ENCODE peak calls at places on chromosomes 11 and 22, in nine cellular contexts. G is memory B cell; N is mucosa of descending colon; O is astrocyte of the spinal cord; M is stimulated activated naive CD8-positive, alpha-beta T cell treated with anti-CD3 and anti-CD28 coated beads, Interleukin-15, Interleukin-2, amounts not matched to agents 100 U/mL and 50 U/mL, for 24 hours; L is brain microvascular endothelial cell; V is effector memory CD8-positive, alpha-beta T cell; F is fibroblast of the aortic adventitia; B is mesenteric fat pad. Y is an unnamed sample.

GRCh38 chr11:17508306-17508705 is 31.7 kb upstream of the ABCC8 start:
- DNase-seq in G (no peak), N (no peak), O (no peak), M (no peak), L (no peak), V (no peak), F (peak), B (no peak), Y (no peak)

GRCh38 chr11:59141673-59142460 is 789 bp upstream of the FAM111A start:
- DNase-seq in G (no peak), N (no peak), O (peak), M (no peak), L (no peak), V (no peak), F (peak), B (no peak), Y (peak)

GRCh38 chr11:105670811-105671210 is 60.9 kb downstream of the GRIA4 start:
- DNase-seq in G (no peak), N (no peak), O (no peak), M (no peak), L (peak), V (no peak), F (no peak), B (no peak), Y (no peak)

GRCh38 chr11:77259681-77260080 is 41.8 kb downstream of the GDPD4 start:
- DNase-seq in G (no peak), N (no peak), O (peak), M (no peak), L (peak), V (no peak), F (peak), B (no peak), Y (no peak)

GRCh38 chr22:23383491-23384450 is 196.3 kb downstream of the IGLL1 start:
- DNase-seq in G (no peak), N (peak), O (no peak), M (no peak), L (no peak), V (no peak), F (no peak), B (peak), Y (no peak)

GRCh38 chr22:37298748-37299495 is 16.6 kb downstream of the CYTH4 start:
- DNase-seq in G (no peak), N (no peak), O (no peak), M (no peak), L (no peak), V (no peak), F (no peak), B (no peak), Y (no peak)

GRCh38 chr11:134598368-134598767 is 186.3 kb upstream of the B3GAT1 start:
- DNase-seq in G (no peak), N (no peak), O (no peak), M (no peak), L (no peak), V (no peak), F (no peak), B (peak), Y (no peak)

GRCh38 chr11:16963316-16963876 is 50.8 kb downstream of the PLEKHA7 start:
- DNase-seq in G (no peak), N (no peak), O (no peak), M (no peak), L (no peak), V (no peak), F (no peak), B (peak), Y (no peak)

GRCh38 chr22:36197601-36198146 is 3.9 kb downstream of the APOL4 start:
- DNase-seq in G (no peak), N (no peak), O (no peak), M (peak), L (no peak), V (no peak), F (no peak), B (no peak), Y (no peak)

GRCh38 chr22:43541022-43541421 is 129.2 kb downstream of the MPPED1 start:
- DNase-seq in G (no peak), N (no peak), O (no peak), M (no peak), L (no peak), V (no peak), F (no peak), B (peak), Y (no peak)

GRCh38 chr11:123460006-123460700 is 30.1 kb downstream of the GRAMD1B start:
- DNase-seq in G (no peak), N (no peak), O (no peak), M (no peak), L (no peak), V (no peak), F (no peak), B (no peak), Y (no peak)

GRCh38 chr11:8691601-8692000 is 9.0 kb downstream of the RPL27A start:
- DNase-seq in G (no peak), N (no peak), O (no peak), M (no peak), L (no peak), V (no peak), F (no peak), B (peak), Y (no peak)

GRCh38 chr11:33934450-33934849 is 42.6 kb upstream of the LMO2 start:
- DNase-seq in G (no peak), N (no peak), O (no peak), M (no peak), L (no peak), V (no peak), F (no peak), B (no peak), Y (no peak)

GRCh38 chr22:49587421-49587820 is 240.3 kb downstream of the BRD1 start:
- DNase-seq in G (no peak), N (no peak), O (no peak), M (no peak), L (no peak), V (no peak), F (no peak), B (peak), Y (no peak)

GRCh38 chr11:73159981-73160777 is 18.1 kb upstream of the FCHSD2 start:
- DNase-seq in G (no peak), N (no peak), O (no peak), M (no peak), L (no peak), V (no peak), F (no peak), B (peak), Y (no peak)

GRCh38 chr11:60098508-60098907 is 10.0 kb downstream of the MS4A2 start:
- DNase-seq in G (no peak), N (no peak), O (no peak), M (no peak), L (no peak), V (no peak), F (no peak), B (no peak), Y (no peak)

GRCh38 chr11:119298726-119299125 is 18.2 kb downstream of the MCAM start:
- DNase-seq in G (no peak), N (no peak), O (no peak), M (no peak), L (no peak), V (no peak), F (no peak), B (no peak), Y (peak)

GRCh38 chr11:71364176-71364671 is 84.0 kb downstream of the DHCR7 start:
- DNase-seq in G (no peak), N (no peak), O (no peak), M (no peak), L (no peak), V (no peak), F (no peak), B (peak), Y (peak)

GRCh38 chr22:37021710-37022482 is 2.4 kb downstream of the MPST start:
- DNase-seq in G (peak), N (no peak), O (peak), M (peak), L (no peak), V (peak), F (peak), B (no peak), Y (peak)

GRCh38 chr11:123707606-123708205 is 33.8 kb downstream of the ZNF202 start:
- DNase-seq in G (peak), N (no peak), O (peak), M (peak), L (peak), V (peak), F (peak), B (no peak), Y (peak)

GRCh38 chr11:132423266-132423665 is 1052.9 kb downstream of the NTM start:
- DNase-seq in G (no peak), N (no peak), O (no peak), M (no peak), L (no peak), V (no peak), F (no peak), B (no peak), Y (no peak)

GRCh38 chr11:19604679-19605375 is 107.8 kb upstream of the NAV2 start:
- DNase-seq in G (no peak), N (no peak), O (no peak), M (no peak), L (no peak), V (no peak), F (peak), B (no peak), Y (no peak)

GRCh38 chr22:19827341-19828034 is 27.2 kb downstream of the GNB1L start:
- DNase-seq in G (no peak), N (no peak), O (no peak), M (no peak), L (no peak), V (no peak), F (no peak), B (no peak), Y (no peak)

GRCh38 chr22:46618667-46619066 is 1.5 kb upstream of the GRAMD4 start:
- DNase-seq in G (no peak), N (no peak), O (no peak), M (no peak), L (no peak), V (no peak), F (no peak), B (no peak), Y (no peak)

GRCh38 chr11:2837096-2837601 is 48.4 kb downstream of the CDKN1C start:
- DNase-seq in G (no peak), N (peak), O (no peak), M (no peak), L (peak), V (no peak), F (peak), B (no peak), Y (no peak)

GRCh38 chr11:27913650-27914049 is 194.3 kb downstream of the KIF18A start:
- DNase-seq in G (no peak), N (no peak), O (peak), M (no peak), L (peak), V (no peak), F (peak), B (no peak), Y (no peak)

GRCh38 chr11:133579165-133580031 is 47.1 kb upstream of the OPCML start:
- DNase-seq in G (no peak), N (no peak), O (no peak), M (no peak), L (no peak), V (no peak), F (no peak), B (no peak), Y (no peak)

GRCh38 chr11:69656536-69657455 is 15.8 kb downstream of the CCND1 start:
- DNase-seq in G (no peak), N (peak), O (no peak), M (no peak), L (no peak), V (no peak), F (no peak), B (no peak), Y (no peak)

GRCh38 chr11:2779981-2780849 is 80.4 kb upstream of the KCNQ1OT1 start:
- DNase-seq in G (no peak), N (peak), O (no peak), M (peak), L (no peak), V (no peak), F (no peak), B (peak), Y (no peak)

GRCh38 chr11:66100272-66101037 is 30.4 kb downstream of the PACS1 start:
- DNase-seq in G (peak), N (peak), O (peak), M (peak), L (no peak), V (peak), F (peak), B (no peak), Y (peak)

GRCh38 chr22:39496131-39496838 is 5.8 kb upstream of the MIEF1 start:
- DNase-seq in G (no peak), N (peak), O (peak), M (peak), L (peak), V (peak), F (peak), B (no peak), Y (peak)

GRCh38 chr22:46878549-46878948 is 116.1 kb downstream of the TBC1D22A start:
- DNase-seq in G (no peak), N (no peak), O (no peak), M (no peak), L (no peak), V (no peak), F (no peak), B (no peak), Y (peak)

GRCh38 chr11:75376175-75376574 is 23.1 kb upstream of the RPS3 start:
- DNase-seq in G (no peak), N (no peak), O (no peak), M (no peak), L (no peak), V (no peak), F (no peak), B (no peak), Y (no peak)

GRCh38 chr11:108768964-108769363 is 104.1 kb downstream of the DDX10 start:
- DNase-seq in G (no peak), N (no peak), O (no peak), M (no peak), L (no peak), V (no peak), F (no peak), B (no peak), Y (no peak)

GRCh38 chr11:95790933-95791247 is 592 bp downstream of the CEP57 start:
- DNase-seq in G (no peak), N (peak), O (peak), M (peak), L (peak), V (peak), F (peak), B (peak), Y (peak)

Y was measured in cerebellar cortex.